ENCODE peak calls at places on chromosomes 4 and X, in four cellular contexts. E is uterus, L is K562, Z is ovary. B is an unnamed sample.

GRCh38 chrX:11533211-11533651 is 132.5 kb downstream of the ARHGAP6 start:
- DNase-seq in Z (no peak), E (no peak), L (peak), B (peak)

GRCh38 chr4:153081181-153081580 is 123.1 kb upstream of the TRIM2 start:
- DNase-seq in Z (no peak), L (no peak), E (no peak), B (no peak)

GRCh38 chrX:18348047-18348446 is 6.4 kb downstream of the SCML2 start:
- DNase-seq in E (no peak), L (no peak), Z (no peak), B (no peak)

GRCh38 chr4:177569443-177569842 is 127.2 kb upstream of the AGA start:
- DNase-seq in E (no peak), L (no peak), Z (no peak), B (peak)

GRCh38 chr4:139017861-139018260 is 2.3 kb downstream of the NOCT start:
- DNase-seq in L (no peak), Z (no peak), E (no peak), B (peak)

GRCh38 chr4:8414377-8414776 is 26.1 kb downstream of the ACOX3 start:
- DNase-seq in L (no peak), Z (no peak), E (no peak), B (no peak)

GRCh38 chr4:75995727-75996126 is 5.0 kb upstream of the SDAD1 start:
- DNase-seq in Z (no peak), L (peak), E (no peak), B (peak)

GRCh38 chr4:53899544-53900274 is 164.7 kb downstream of the CHIC2 start:
- DNase-seq in E (peak), L (no peak), Z (no peak), B (peak)

GRCh38 chrX:40300286-40300890 is 202.6 kb upstream of the BCOR start:
- DNase-seq in E (no peak), L (no peak), Z (no peak), B (no peak)

GRCh38 chr4:5712517-5712916 is 1.5 kb downstream of the EVC start:
- DNase-seq in E (no peak), L (no peak), Z (no peak), B (peak)

GRCh38 chrX:119419146-119419545 is 20.0 kb downstream of the SLC25A43 start:
- DNase-seq in Z (no peak), L (no peak), E (no peak), B (no peak)

GRCh38 chrX:109943092-109943739 is 59.7 kb upstream of the TMEM164 start:
- DNase-seq in Z (no peak), E (no peak), L (peak), B (no peak)

GRCh38 chr4:108247511-108248088 is 78.9 kb upstream of the LEF1 start:
- DNase-seq in L (no peak), Z (no peak), E (no peak), B (peak)

GRCh38 chr4:23779839-23780238 is 110.0 kb downstream of the PPARGC1A start:
- DNase-seq in E (no peak), L (no peak), Z (no peak), B (no peak)

GRCh38 chrX:39492495-39493162 is 605.1 kb downstream of the BCOR start:
- DNase-seq in Z (peak), L (peak), E (no peak), B (no peak)

GRCh38 chrX:28391528-28391927 is 195.7 kb upstream of the IL1RAPL1 start:
- DNase-seq in E (no peak), Z (no peak), L (no peak), B (peak)

GRCh38 chrX:13165266-13165665 is 120.8 kb upstream of the FAM9C start:
- DNase-seq in L (no peak), E (no peak), Z (no peak), B (no peak)

GRCh38 chr4:158750379-158750778 is 18.4 kb upstream of the FNIP2 start:
- DNase-seq in Z (no peak), L (no peak), E (no peak), B (peak)

GRCh38 chr4:113049421-113050355 is at the start of gene ANK2:
- DNase-seq in Z (no peak), L (no peak), E (no peak), B (no peak)

GRCh38 chr4:76233088-76233487 is 18.4 kb upstream of the FAM47E start:
- DNase-seq in E (no peak), Z (no peak), L (no peak), B (no peak)

GRCh38 chrX:5791721-5792120 is 436.9 kb downstream of the NLGN4X start:
- DNase-seq in Z (no peak), E (no peak), L (no peak), B (no peak)

GRCh38 chr4:128388352-128388630 is 100.7 kb upstream of the PGRMC2 start:
- DNase-seq in E (no peak), Z (no peak), L (no peak), B (peak)

GRCh38 chr4:2047031-2047660 is 12.0 kb upstream of the NAT8L start:
- DNase-seq in L (no peak), Z (no peak), E (no peak), B (no peak)

GRCh38 chr4:39526810-39527295 is 386 bp downstream of the UGDH start:
- DNase-seq in L (no peak), E (no peak), Z (no peak), B (peak)

GRCh38 chr4:8698341-8699062 is 105.9 kb downstream of the CPZ start:
- DNase-seq in E (no peak), Z (no peak), L (no peak), B (no peak)

GRCh38 chrX:111914398-111915092 is 38.6 kb downstream of the TRPC5OS start:
- DNase-seq in E (no peak), Z (no peak), L (no peak), B (no peak)

GRCh38 chrX:119647552-119648420 is 41.6 kb upstream of the NKRF start:
- DNase-seq in Z (no peak), E (no peak), L (no peak), B (no peak)

GRCh38 chrX:153493085-153493484 is 1.7 kb upstream of the BGN start:
- DNase-seq in E (no peak), Z (no peak), L (no peak), B (no peak)

GRCh38 chr4:6753103-6753560 is 29.4 kb upstream of the KIAA0232 start:
- DNase-seq in L (peak), Z (no peak), E (no peak), B (no peak)

GRCh38 chr4:129901205-129901604 is 805.3 kb downstream of the C4orf33 start:
- DNase-seq in L (no peak), Z (no peak), E (no peak), B (no peak)
- TF ChIP-seq CTCF in L (no peak), Z (no peak), E (no peak), B (no peak)

DNA sequence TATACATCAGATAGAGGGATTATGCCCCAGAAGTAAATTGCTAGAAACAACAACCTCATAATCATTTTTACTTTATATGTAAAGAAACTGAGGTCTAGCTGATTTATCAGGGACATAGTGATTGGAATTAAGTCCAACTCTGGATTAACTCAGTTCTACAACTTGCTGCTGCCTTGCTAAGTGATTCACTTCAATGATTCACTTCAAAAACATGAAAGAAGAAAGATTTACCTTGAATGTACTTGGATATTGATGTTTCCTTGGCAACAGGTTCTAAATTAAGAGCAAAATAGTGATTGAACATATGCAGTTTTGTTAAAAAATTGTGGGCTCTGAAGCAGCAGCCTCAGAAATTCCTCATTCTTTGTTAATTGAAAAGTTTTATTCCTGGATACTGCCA is 99.8 kb upstream of the H2AZ1 start:
- DNase-seq in Z (no peak), L (no peak), E (no peak), B (no peak)
- H3K4me3 ChIP-seq in Z (no peak), L (no peak), E (no peak), B (no peak)

DNA sequence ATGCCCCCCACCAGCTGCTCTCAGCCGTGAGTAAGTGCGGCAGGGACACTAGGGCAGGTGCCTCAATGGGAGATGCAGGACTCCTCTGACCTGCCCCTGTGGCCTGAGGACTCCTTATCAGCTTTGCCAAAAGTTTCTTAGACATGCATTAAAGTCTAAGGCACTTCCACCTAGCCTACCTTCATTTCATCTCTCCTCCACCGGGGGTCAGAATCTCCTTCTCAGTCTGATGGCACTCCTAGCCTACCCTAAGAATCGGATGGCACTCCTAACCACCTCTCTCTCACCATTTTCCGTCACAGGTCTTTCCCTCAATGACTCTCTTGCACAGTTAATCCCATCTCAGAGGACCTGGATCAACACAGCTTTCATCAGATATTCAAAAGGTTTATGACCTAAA is 85.9 kb downstream of the OTC start:
- DNase-seq in L (no peak), E (no peak), Z (no peak), B (no peak)
- TF ChIP-seq CTCF in L (no peak), E (no peak), Z (no peak), B (no peak)

GRCh38 chr4:121377065-121377464 is 3.8 kb downstream of the QRFPR start:
- DNase-seq in E (no peak), L (no peak), Z (no peak), B (no peak)

GRCh38 chr4:121373841-121374240 is 7.0 kb downstream of the QRFPR start:
- DNase-seq in Z (no peak), E (no peak), L (no peak), B (no peak)

GRCh38 chr4:121376541-121376940 is 4.3 kb downstream of the QRFPR start:
- DNase-seq in E (no peak), Z (no peak), L (no peak), B (no peak)

GRCh38 chr4:121376097-121376496 is 4.7 kb downstream of the QRFPR start:
- DNase-seq in L (no peak), Z (no peak), E (no peak), B (no peak)

DNA sequence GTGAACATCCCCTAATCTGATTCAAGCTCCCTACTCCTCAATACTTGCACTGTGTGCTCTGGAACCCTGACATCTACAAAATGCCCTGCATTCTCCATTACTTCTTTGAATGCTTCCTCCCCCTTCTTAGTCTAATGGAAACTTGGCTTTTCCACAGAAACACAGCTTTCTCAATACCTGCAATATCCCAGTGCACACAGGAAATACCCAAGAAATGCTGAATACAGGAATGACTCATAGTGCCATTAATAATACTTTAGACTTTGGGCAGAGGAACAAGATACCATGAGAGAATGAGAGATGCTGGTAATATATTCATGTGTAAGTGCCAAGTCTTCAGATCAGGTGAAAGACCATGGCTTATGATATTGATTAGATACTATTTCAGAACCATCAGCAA is 5.6 kb downstream of the QRFPR start:
- DNase-seq in E (no peak), Z (no peak), L (no peak), B (peak)
- H3K4me3 ChIP-seq in E (no peak), Z (no peak), L (no peak), B (no peak)

B was measured in choroid plexus epithelial cell.